ENCODE peak calls at places on chromosomes 3 and 15, in five cellular contexts. G is CD4-positive, alpha-beta memory T cell; X is AG09309; Z is OCI-LY7; C is naive thymus-derived CD4-positive, alpha-beta T cell. T is an unnamed sample.

GRCh38 chr3:72144773-72145505 is 360.0 kb upstream of the PROK2 start:
- DNase-seq in Z (peak), X (no peak), C (peak), G (no peak), T (peak)

GRCh38 chr15:25178835-25179672 is 224.3 kb downstream of the SNRPN start:
- DNase-seq in C (no peak), Z (no peak), X (no peak), G (no peak), T (no peak)

GRCh38 chr3:139111392-139112229 is 66.9 kb upstream of the PRR23C start:
- DNase-seq in X (no peak), Z (peak), C (peak), G (peak), T (peak)

GRCh38 chr3:123336441-123336851 is 112.4 kb downstream of the ADCY5 start:
- DNase-seq in X (no peak), C (no peak), G (no peak), Z (no peak), T (no peak)

GRCh38 chr3:21273256-21273999 is 477.6 kb downstream of the ZNF385D start:
- DNase-seq in X (peak), G (no peak), C (no peak), Z (no peak), T (no peak)

GRCh38 chr3:1404270-1404669 is 311.4 kb downstream of the CNTN6 start:
- DNase-seq in C (no peak), X (no peak), Z (no peak), G (no peak), T (no peak)

GRCh38 chr3:174116421-174116820 is 718.9 kb downstream of the NLGN1 start:
- DNase-seq in G (no peak), Z (no peak), X (no peak), C (no peak), T (no peak)

GRCh38 chr3:124707667-124708066 is 22.6 kb upstream of the UMPS start:
- DNase-seq in C (no peak), X (peak), G (no peak), Z (no peak), T (no peak)

GRCh38 chr15:62769604-62770003 is 272.9 kb upstream of the TPM1 start:
- DNase-seq in Z (no peak), C (no peak), G (no peak), X (peak), T (no peak)

GRCh38 chr3:58899159-58899952 is 150.5 kb downstream of the CFAP20DC start:
- DNase-seq in Z (no peak), G (peak), X (no peak), C (no peak), T (peak)

GRCh38 chr15:49421991-49422390 is 1.1 kb upstream of the FGF7 start:
- DNase-seq in X (peak), C (peak), Z (peak), G (peak), T (peak)

GRCh38 chr3:57179580-57180410 is 14.6 kb upstream of the IL17RD start:
- DNase-seq in G (no peak), Z (peak), C (peak), X (no peak), T (no peak)

GRCh38 chr3:74643636-74644035 is 29.2 kb upstream of the CNTN3 start:
- DNase-seq in C (no peak), X (no peak), Z (no peak), G (no peak), T (no peak)

GRCh38 chr15:65804252-65804931 is 12.3 kb upstream of the DENND4A start:
- DNase-seq in Z (no peak), X (peak), C (no peak), G (no peak), T (no peak)

GRCh38 chr3:10371789-10372188 is 50.9 kb upstream of the SEC13 start:
- DNase-seq in G (no peak), X (no peak), C (no peak), Z (no peak), T (no peak)

GRCh38 chr3:170918715-170919114 is 10.3 kb upstream of the EIF5A2 start:
- DNase-seq in G (no peak), X (no peak), Z (no peak), C (no peak), T (no peak)

GRCh38 chr3:42803800-42804112 is 534 bp downstream of the HIGD1A start:
- DNase-seq in X (no peak), Z (peak), G (peak), C (peak), T (peak)

GRCh38 chr3:11155341-11156025 is 1.2 kb downstream of the HRH1 start:
- DNase-seq in X (peak), Z (no peak), C (no peak), G (no peak), T (no peak)

GRCh38 chr3:64687781-64688515 is at the start of gene ADAMTS9:
- DNase-seq in Z (no peak), C (no peak), X (no peak), G (no peak), T (no peak)

GRCh38 chr3:194472290-194472920 is 14.4 kb downstream of the ATP13A3 start:
- DNase-seq in X (no peak), Z (peak), C (peak), G (peak), T (peak)

GRCh38 chr15:92631721-92632120 is 23.9 kb downstream of the FAM174B start:
- DNase-seq in X (no peak), C (no peak), G (no peak), Z (no peak), T (no peak)

DNA sequence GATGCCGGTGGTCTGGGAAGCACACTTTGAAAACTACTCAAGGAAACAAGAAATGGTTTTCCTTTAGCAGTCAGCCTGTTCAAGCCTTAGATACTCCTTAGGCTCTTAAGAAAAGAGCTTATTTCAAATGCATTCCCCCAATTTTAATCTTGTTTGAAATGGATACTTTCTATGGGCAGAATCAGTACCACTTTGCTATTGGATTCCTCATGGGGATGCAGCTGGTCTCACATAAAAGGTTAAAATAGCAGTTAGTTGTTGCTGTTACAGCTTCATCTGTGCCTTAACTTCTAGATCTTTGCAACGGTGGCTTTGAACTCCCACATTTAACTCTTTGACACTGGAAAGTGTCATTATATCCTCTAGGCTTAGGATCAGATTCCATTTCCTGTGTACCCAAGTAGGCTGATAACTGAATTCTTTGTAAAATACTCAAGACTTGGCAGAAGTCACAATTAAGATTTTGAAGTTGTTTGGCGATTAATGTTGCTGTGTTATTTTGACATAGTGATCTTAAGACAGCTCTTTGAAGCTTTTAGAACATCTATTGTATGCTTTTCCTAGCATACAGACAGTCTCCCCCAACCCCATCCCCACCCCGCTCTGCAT is 2.2 kb downstream of the THBS1 start:
- DNase-seq in C (no peak), X (no peak), G (no peak), Z (no peak), T (no peak)
- H3K4me3 ChIP-seq in C (no peak), X (peak), G (no peak), Z (no peak), T (no peak)

GRCh38 chr15:71730277-71731144 is 79.8 kb upstream of the NR2E3 start:
- DNase-seq in C (peak), X (no peak), G (peak), Z (peak), T (no peak)

GRCh38 chr15:71733122-71733521 is 77.2 kb upstream of the NR2E3 start:
- DNase-seq in G (no peak), C (no peak), Z (no peak), X (no peak), T (no peak)

GRCh38 chr15:71725215-71725955 is 85.0 kb upstream of the NR2E3 start:
- DNase-seq in C (no peak), G (no peak), X (no peak), Z (no peak), T (no peak)

GRCh38 chr15:71732636-71733035 is 77.7 kb upstream of the NR2E3 start:
- DNase-seq in G (no peak), Z (no peak), X (no peak), C (no peak), T (no peak)

GRCh38 chr15:71729319-71729718 is 81.0 kb upstream of the NR2E3 start:
- DNase-seq in G (no peak), X (no peak), Z (no peak), C (no peak), T (no peak)
- H3K4me3 ChIP-seq in G (no peak), X (no peak), Z (no peak), C (no peak), T (no peak)

DNA sequence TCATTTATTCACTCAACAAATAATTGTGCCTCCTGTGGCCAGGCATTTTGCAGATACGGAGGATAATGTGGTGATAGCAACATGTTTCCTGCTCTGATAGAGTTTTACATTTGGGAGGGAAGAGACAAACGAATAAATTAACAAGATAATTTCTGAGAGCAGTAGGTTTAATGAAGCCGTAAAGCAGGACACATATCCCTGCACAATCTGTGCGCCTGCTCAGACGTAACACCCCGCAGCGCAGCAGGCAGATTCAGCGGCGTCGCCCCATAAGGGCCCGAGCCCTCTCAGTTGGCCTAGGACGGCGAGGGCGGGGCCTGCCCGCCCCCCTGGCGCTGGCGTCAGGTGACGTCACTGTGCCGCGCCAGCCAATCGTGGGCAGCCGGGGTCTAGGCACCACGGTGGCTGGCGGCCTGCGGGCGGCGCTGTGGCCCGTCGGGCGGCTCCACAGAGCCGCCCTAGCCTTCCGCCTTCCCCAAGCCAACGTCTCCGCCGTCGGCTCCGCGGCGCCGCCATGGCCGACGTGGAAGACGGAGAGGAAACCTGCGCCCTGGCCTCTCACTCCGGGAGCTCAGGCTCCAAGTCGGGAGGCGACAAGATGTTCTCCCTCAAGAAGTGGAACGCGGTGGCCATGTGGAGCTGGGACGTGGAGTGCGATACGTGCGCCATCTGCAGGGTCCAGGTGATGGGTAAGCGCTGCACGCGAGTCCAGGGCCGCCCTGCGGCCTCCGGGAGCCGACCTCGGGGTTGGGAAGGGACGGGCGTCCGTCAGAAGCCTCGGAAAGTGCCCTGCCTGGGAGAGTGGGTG is at the start of gene RNF7:
- DNase-seq in C (peak), X (peak), Z (peak), G (peak), T (peak)
- H3K4me3 ChIP-seq in C (peak), X (peak), Z (peak), G (peak), T (peak)

DNA sequence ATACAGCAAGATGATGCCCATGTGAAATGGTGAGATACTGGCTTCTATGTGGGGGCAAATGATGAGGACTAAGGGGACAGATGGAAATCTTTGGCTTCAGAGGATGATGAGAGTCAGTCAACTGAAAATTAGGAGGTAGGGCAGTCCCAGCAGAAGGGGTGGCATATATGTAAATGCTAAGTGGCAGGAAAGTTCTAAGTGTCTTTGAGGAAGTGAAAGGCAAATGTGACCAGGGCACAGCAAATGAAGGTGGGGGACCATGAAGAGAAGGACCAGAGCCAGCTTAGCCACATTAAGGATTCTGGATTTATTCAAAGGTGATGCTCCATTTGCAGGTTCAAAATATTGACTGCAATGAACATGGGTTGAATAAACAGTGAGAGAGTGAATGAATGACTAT is 29.2 kb upstream of the LIMD1 start:
- DNase-seq in C (no peak), G (no peak), Z (peak), X (no peak), T (no peak)
- H3K4me3 ChIP-seq in C (no peak), G (no peak), Z (peak), X (no peak), T (no peak)

GRCh38 chr3:132135628-132136333 is 101.0 kb upstream of the CPNE4 start:
- DNase-seq in G (no peak), Z (no peak), X (peak), C (no peak), T (no peak)

GRCh38 chr3:132134611-132135010 is 99.8 kb upstream of the CPNE4 start:
- DNase-seq in C (no peak), G (no peak), Z (no peak), X (peak), T (no peak)

DNA sequence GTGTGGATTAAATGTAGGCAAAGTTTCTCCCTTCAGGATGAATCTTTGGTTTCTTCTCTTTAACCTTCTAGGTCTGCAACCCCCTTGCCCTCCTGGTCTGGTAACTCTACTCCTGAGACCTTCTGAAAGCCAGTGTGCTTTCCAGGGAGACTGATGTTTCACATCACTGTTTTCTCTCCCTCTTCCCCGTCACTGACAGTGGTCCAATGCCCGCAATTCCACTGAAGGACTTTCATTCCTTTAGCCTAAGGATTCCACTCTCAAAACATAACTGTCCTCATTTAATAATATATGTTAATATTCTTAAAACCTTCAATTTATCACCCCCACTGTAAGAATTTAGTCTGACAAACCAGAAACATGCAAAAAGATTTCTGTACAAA is 101.5 kb upstream of the CPNE4 start:
- DNase-seq in C (no peak), G (no peak), X (no peak), Z (no peak), T (no peak)
- H3K4me3 ChIP-seq in C (no peak), G (no peak), X (no peak), Z (no peak), T (no peak)

DNA sequence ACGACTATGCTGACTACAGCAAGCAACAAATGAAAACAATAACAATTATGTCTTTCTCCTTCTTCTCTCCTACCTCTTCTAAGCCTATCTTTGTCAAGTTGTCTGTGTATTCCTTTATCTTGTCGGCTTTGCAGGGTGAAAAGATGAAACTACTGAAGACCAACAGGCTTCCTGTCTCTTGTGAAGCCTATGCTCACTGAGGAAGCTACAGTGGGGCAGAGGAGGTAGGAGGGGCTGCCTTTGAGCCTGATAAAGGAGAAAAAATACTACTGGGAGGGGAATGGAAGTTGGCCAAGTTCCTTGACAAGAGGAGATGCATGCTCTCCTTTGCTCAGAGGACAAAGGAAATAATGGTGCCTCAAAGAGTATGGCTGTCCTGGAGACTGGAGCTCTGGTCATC is 92.0 kb downstream of the IGSF11 start:
- DNase-seq in X (no peak), Z (no peak), C (peak), G (no peak), T (no peak)
- H3K4me3 ChIP-seq in X (no peak), Z (no peak), C (no peak), G (no peak), T (no peak)